ENCODE peak calls at places on chromosomes 1 and 21, in ten cellular contexts. I is body of pancreas, U is cardiac muscle cell, W is left ventricle myocardium inferior, P is mesothelial cell of epicardium, S is endothelial cell, L is epithelial cell of esophagus, Z is lower leg skin, Y is AG04449, Q is lower lobe of right lung. H is an unnamed sample.
A peak's percentile ranks its signal among the peaks of the same experiment; 100 is the strongest.

GRCh38 chr1:64212023-64212422 is 8.6 kb downstream of the UBE2U start:
- DNase-seq in I (no peak), U (no peak), W (no peak), P (no peak), S (no peak), L (peak; percentile 9), Z (no peak), Y (peak; percentile 54), Q (no peak), H (no peak)

GRCh38 chr1:192357904-192358303 is 41.1 kb downstream of the RGS21 start:
- DNase-seq in I (no peak), U (no peak), W (no peak), P (no peak), S (no peak), L (no peak), Z (no peak), Y (no peak), Q (no peak), H (no peak)

GRCh38 chr1:113217447-113218208 is 144.6 kb downstream of the LRIG2 start:
- DNase-seq in I (peak; percentile 45), U (no peak), W (no peak), P (no peak), S (no peak), L (no peak), Z (no peak), Y (no peak), Q (no peak), H (no peak)

GRCh38 chr21:30194701-30195299 is 21.1 kb downstream of the CLDN8 start:
- DNase-seq in I (no peak), U (peak; percentile 62), W (no peak), P (no peak), S (peak; percentile 61), L (peak; percentile 80), Z (no peak), Y (no peak), Q (no peak), H (no peak)

GRCh38 chr21:32539378-32539777 is 45.9 kb downstream of the TCP10L start:
- DNase-seq in I (no peak), U (no peak), W (no peak), P (no peak), S (no peak), L (no peak), Z (no peak), Y (no peak), Q (no peak), H (no peak)

GRCh38 chr1:41955461-41956159 is 36.9 kb upstream of the HIVEP3 start:
- DNase-seq in I (no peak), U (peak; percentile 78), W (no peak), P (no peak), S (peak; percentile 9), L (peak; percentile 78), Z (no peak), Y (peak; percentile 72), Q (no peak), H (no peak)

GRCh38 chr1:161706483-161707347 is at the start of gene FCRLA:
- DNase-seq in I (no peak), U (peak; percentile 86), W (no peak), P (no peak), S (no peak), L (peak; percentile 95), Z (no peak), Y (peak; percentile 81), Q (no peak), H (no peak)

GRCh38 chr1:11051781-11052510 is 4.9 kb upstream of the MASP2 start:
- DNase-seq in I (no peak), U (no peak), W (no peak), P (no peak), S (no peak), L (no peak), Z (no peak), Y (no peak), Q (peak; percentile 18), H (no peak)

DNA sequence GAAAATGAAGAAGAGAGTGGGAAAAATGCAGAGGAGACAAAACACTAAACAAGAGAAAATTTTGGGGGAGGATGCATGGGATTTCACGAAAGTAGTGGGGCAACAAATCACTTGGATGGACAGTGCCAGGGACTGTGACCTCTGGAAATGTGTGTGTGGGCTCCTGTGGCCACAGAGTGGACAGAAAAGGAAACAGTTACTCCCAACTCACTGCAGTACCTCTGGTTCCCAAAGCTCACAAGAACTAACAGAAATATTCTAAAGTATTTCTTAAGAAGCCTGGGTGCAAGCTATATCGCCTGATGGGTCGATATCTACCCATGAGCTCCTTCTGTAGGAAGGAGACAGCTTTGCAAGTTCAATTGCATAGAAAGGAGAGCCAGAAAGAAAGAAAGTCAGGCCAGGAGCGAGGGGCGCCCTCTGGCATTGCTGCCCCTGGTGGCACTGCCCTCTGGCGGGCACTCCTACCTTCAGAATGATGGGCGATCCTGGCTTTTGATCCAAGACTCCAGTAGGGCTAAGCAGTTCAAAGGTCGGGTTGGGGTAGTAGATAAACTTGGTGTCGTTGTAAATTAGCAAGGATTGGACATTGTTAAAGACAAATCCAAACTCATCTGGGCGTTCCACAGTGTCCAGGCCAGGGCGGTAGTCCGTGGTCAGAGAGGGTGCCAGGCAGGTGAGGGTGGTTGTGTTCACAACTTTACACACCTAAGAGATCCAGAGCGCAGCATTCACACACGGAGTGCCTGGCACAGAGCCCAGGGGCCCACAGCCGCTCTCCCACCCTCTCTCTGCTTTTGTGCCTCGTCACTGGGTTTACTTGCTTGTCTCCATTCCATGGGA is 134.7 kb upstream of the CD34 start:
- DNase-seq in I (peak; percentile 63), U (no peak), W (no peak), P (no peak), S (no peak), L (no peak), Z (no peak), Y (no peak), Q (no peak), H (no peak)
- TF ChIP-seq CTCF in I (peak; percentile 81), U (peak; percentile 5), W (no peak), P (no peak), S (no peak), L (no peak), Z (no peak), Y (no peak), Q (no peak), H (no peak)

DNA sequence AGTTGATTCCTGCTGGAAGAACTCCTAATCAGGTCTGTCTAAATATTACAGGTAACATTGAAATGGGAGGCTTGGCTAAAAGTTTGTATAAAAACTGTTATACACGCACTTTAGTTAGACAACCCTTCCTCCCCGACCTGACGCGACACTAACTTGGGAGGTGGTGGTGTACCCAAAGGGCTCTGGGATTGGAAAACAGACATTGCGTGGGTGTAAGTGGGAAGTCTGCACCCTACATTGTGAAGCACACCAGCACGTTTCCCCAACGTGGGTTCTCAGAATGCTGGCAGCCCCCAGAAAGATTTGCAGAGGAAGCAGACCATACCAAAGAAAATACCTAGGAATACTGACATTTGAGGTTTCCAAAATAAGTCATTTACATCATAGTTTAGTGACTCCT is 16.8 kb downstream of the OR2T11 start:
- DNase-seq in I (no peak), U (no peak), W (no peak), P (no peak), S (no peak), L (no peak), Z (no peak), Y (no peak), Q (no peak), H (no peak)
- TF ChIP-seq CTCF in I (no peak), U (no peak), W (no peak), P (no peak), S (no peak), L (no peak), Z (no peak), Y (no peak), Q (no peak), H (no peak)

DNA sequence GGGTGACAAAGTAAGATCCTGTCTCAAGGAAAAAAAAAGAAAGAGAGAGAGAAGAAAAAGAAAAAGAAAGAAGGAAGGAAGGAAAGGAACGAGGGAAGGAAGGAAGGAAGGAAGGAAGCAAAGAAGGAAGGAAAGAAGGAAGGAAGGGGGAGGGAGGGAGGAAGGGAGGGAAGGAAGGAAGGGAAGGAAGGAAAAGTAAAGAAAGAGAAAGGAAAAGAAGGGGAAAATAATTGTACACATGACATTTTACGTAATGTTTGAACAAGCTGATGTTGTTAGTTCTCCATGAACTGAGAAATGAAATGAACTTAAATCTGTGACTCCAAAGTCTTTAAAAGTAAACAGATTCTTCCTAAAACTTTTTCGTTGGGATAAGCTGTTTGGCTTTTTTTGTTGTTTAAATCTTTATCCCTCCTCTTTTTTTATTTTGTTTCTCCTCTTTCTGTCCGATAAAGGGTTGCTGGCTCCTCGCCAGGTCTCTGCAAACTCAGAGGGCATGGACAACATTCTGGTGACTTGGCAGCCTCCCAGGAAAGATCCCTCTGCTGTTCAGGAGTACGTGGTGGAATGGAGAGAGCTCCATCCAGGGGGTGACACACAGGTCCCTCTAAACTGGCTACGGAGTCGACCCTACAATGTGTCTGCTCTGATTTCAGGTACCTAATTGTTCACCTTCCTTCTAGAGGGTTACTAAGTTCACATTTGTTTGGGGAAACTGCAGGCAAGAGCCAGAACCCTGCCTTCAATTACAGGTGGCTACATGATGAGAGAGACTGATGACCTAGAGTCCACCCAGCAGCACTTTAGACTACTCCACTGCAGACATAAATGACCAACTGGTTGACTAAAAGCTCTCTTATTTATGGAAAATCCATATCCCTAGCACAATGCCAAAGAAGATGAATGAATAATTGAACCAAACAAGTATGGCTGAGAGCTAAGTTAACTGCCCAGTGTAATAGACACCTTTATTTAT is 60.0 kb downstream of the IL12RB2 start:
- DNase-seq in I (peak; percentile 68), U (peak; percentile 68), W (peak; percentile 33), P (peak; percentile 58), S (no peak), L (peak; percentile 39), Z (no peak), Y (no peak), Q (no peak), H (no peak)
- TF ChIP-seq CTCF in I (no peak), U (peak; percentile 9), W (peak; percentile 21), P (no peak), S (no peak), L (no peak), Z (no peak), Y (no peak), Q (no peak), H (no peak)

GRCh38 chr1:150535511-150536281 is 13.5 kb upstream of the ADAMTSL4 start:
- DNase-seq in I (no peak), U (peak; percentile 62), W (no peak), P (no peak), S (no peak), L (peak; percentile 18), Z (no peak), Y (no peak), Q (no peak), H (no peak)

GRCh38 chr1:150534002-150534401 is 15.2 kb upstream of the ADAMTSL4 start:
- DNase-seq in I (no peak), U (no peak), W (no peak), P (no peak), S (no peak), L (peak; percentile 51), Z (no peak), Y (no peak), Q (no peak), H (no peak)

GRCh38 chr1:150532860-150533259 is 16.3 kb upstream of the ADAMTSL4 start:
- DNase-seq in I (no peak), U (no peak), W (no peak), P (no peak), S (no peak), L (no peak), Z (no peak), Y (no peak), Q (no peak), H (no peak)

GRCh38 chr1:150536836-150537731 is 12.1 kb upstream of the ADAMTSL4 start:
- DNase-seq in I (no peak), U (no peak), W (no peak), P (no peak), S (no peak), L (peak; percentile 76), Z (no peak), Y (no peak), Q (no peak), H (no peak)

DNA sequence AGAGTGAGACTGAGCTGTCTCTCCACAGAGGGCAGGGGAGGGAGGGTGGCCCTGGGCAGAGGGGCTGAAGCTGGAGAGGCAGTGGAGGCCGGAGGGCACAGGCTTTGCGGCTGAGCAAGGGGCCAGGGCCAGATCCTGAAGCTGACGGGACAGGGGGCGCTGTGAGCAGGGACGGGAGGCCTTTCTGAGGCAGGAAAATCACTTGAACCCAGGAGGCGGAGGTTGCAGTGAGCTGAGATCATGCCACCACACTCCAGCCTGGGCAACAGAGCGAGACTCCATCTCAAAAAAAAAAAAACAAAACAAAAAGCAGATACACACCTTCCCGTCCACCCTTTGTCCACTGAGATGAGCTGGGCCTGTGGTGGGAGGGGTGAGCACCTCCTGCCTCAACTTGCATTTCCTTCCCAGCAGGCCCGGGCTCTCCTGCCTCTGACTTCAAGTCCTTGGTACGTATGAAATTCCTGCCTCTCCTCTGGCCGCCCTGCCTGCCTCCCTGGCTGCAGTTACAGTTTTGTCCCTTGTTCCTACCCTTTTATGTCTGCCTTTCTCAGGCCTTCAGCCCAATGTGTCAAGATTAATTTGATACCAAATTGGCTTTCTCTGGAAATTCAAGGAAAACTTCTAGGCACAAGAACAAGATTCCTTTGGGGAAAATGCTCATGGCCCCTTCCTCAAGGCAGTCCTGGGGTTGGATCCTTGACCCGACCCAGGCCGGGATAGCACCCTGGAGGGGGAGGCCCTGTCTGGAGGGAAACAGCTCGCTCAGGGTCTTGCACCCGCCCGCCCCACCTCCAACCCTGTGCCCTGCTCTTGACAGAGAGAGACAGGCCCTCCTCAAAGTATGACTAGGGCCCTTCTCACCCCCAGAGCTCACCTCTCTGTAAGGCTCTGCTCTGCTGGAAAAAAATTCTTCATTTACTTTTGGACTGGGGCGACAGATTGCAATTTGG is 11.2 kb upstream of the ADAMTSL4 start:
- DNase-seq in I (peak; percentile 27), U (peak; percentile 86), W (peak; percentile 18), P (no peak), S (peak; percentile 49), L (peak; percentile 93), Z (no peak), Y (no peak), Q (peak; percentile 40), H (no peak)
- TF ChIP-seq CTCF in I (no peak), U (no peak), W (no peak), P (no peak), S (no peak), L (no peak), Z (no peak), Y (no peak), Q (no peak), H (no peak)